ENCODE peak calls at places on chromosomes 1 and 21, in ten cellular contexts. Q is neural progenitor cell; R is tibial artery; M is CD4-positive, alpha-beta memory T cell; X is transverse colon; L is tibial nerve; S is ascending aorta; D is upper lobe of right lung; W is heart left ventricle; H is mesendoderm. B is an unnamed sample. For H3K27me3, the result is how much of the 10 kb centered on the place peaks cover.

GRCh38 chr1:22808186-22808845 is 97.7 kb downstream of the EPHB2 start:
- DNase-seq in Q (no peak), R (no peak), M (no peak), X (no peak), L (no peak), S (no peak), D (no peak), W (no peak), H (no peak), B (no peak)

GRCh38 chr1:223211323-223211985 is 68.4 kb upstream of the TLR5 start:
- DNase-seq in Q (no peak), R (no peak), M (no peak), X (no peak), L (no peak), S (no peak), D (no peak), W (no peak), H (no peak), B (no peak)

GRCh38 chr1:236608930-236609726 is 4.8 kb upstream of the HEATR1 start:
- DNase-seq in Q (peak), R (peak), M (no peak), X (peak), L (no peak), S (peak), D (no peak), W (peak), H (peak), B (peak)

GRCh38 chr1:4963251-4963650 is 308.8 kb downstream of the AJAP1 start:
- DNase-seq in Q (no peak), R (no peak), M (no peak), X (no peak), L (no peak), S (peak), D (peak), W (no peak), H (no peak), B (no peak)

GRCh38 chr1:221397606-221398005 is 344.3 kb downstream of the DUSP10 start:
- DNase-seq in Q (no peak), R (no peak), M (no peak), X (no peak), L (no peak), S (no peak), D (no peak), W (no peak), H (no peak), B (no peak)

GRCh38 chr1:16164821-16165364 is 9.0 kb upstream of the EPHA2 start:
- DNase-seq in Q (no peak), R (no peak), M (no peak), X (no peak), L (no peak), S (no peak), D (no peak), W (no peak), H (no peak), B (no peak)

GRCh38 chr1:162847839-162848453 is 13.0 kb downstream of the CCDC190 start:
- DNase-seq in Q (peak), R (peak), M (peak), X (peak), L (peak), S (peak), D (peak), W (peak), H (peak), B (peak)

GRCh38 chr1:87972818-87973217 is 644.1 kb downstream of the LMO4 start:
- DNase-seq in Q (peak), R (no peak), M (no peak), X (no peak), L (no peak), S (no peak), D (no peak), W (no peak), H (no peak), B (no peak)

GRCh38 chr1:209150114-209150513 is 433.4 kb upstream of the CAMK1G start:
- DNase-seq in Q (peak), R (no peak), M (no peak), X (no peak), L (no peak), S (no peak), D (no peak), W (no peak), H (peak), B (no peak)

GRCh38 chr1:94481473-94481933 is 60.1 kb downstream of the F3 start:
- DNase-seq in Q (peak), R (no peak), M (peak), X (peak), L (no peak), S (peak), D (peak), W (peak), H (peak), B (peak)

GRCh38 chr1:6025269-6026094 is 20.2 kb upstream of the KCNAB2 start:
- DNase-seq in Q (no peak), R (no peak), M (no peak), X (no peak), L (no peak), S (no peak), D (no peak), W (no peak), H (no peak), B (no peak)

GRCh38 chr1:244337839-244338238 is 113.9 kb downstream of the ADSS2 start:
- DNase-seq in Q (no peak), R (no peak), M (no peak), X (no peak), L (no peak), S (no peak), D (no peak), W (no peak), H (no peak), B (no peak)

GRCh38 chr1:228084797-228085196 is 2.3 kb downstream of the ARF1 start:
- DNase-seq in Q (no peak), R (no peak), M (no peak), X (no peak), L (no peak), S (no peak), D (peak), W (no peak), H (peak), B (no peak)

GRCh38 chr1:228085287-228085926 is 2.9 kb downstream of the ARF1 start:
- DNase-seq in Q (peak), R (no peak), M (no peak), X (peak), L (no peak), S (no peak), D (peak), W (no peak), H (peak), B (no peak)

GRCh38 chr1:228083871-228084278 is 1.4 kb downstream of the ARF1 start:
- DNase-seq in Q (peak), R (no peak), M (no peak), X (no peak), L (no peak), S (no peak), D (peak), W (no peak), H (no peak), B (no peak)

GRCh38 chr1:228082975-228083870 is 715 bp downstream of the ARF1 start:
- DNase-seq in Q (peak), R (peak), M (peak), X (peak), L (peak), S (no peak), D (peak), W (peak), H (peak), B (peak)

DNA sequence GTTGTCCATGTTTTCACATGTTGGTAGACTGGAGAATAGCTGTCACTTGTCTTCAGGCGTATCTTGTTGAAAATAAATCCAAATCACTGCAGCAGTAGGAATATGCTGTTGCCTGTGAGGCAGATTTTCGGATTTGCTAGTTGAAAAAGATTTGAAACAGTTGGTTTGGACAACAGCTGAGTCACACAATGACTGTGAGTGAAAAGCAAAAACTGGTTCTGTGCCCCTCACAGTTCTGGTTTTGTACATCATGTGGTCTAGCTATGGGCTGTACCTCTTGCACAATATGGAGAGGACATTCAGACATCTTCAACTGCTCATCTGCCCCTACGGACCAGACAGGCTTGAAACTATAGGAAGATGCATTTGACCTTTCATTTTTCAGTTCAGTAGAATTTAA is 1.8 kb downstream of the ARF1 start:
- DNase-seq in Q (no peak), R (no peak), M (no peak), X (no peak), L (no peak), S (no peak), D (no peak), W (no peak), H (no peak), B (no peak)
- H3K4me3 ChIP-seq in Q (peak), R (peak), M (peak), X (peak), L (peak), S (peak), D (peak), W (peak), H (no peak), B (peak)

GRCh38 chr1:154501423-154502065 is 475 bp upstream of the TDRD10 start:
- DNase-seq in Q (peak), R (peak), M (no peak), X (peak), L (peak), S (peak), D (peak), W (peak), H (peak), B (peak)
- H3K27me3 ChIP-seq in Q (half or more), R (half or more), M (under half), X (half or more), L (under half), S (under half), D (under half), W (under half), H (under half), B (under half)

DNA sequence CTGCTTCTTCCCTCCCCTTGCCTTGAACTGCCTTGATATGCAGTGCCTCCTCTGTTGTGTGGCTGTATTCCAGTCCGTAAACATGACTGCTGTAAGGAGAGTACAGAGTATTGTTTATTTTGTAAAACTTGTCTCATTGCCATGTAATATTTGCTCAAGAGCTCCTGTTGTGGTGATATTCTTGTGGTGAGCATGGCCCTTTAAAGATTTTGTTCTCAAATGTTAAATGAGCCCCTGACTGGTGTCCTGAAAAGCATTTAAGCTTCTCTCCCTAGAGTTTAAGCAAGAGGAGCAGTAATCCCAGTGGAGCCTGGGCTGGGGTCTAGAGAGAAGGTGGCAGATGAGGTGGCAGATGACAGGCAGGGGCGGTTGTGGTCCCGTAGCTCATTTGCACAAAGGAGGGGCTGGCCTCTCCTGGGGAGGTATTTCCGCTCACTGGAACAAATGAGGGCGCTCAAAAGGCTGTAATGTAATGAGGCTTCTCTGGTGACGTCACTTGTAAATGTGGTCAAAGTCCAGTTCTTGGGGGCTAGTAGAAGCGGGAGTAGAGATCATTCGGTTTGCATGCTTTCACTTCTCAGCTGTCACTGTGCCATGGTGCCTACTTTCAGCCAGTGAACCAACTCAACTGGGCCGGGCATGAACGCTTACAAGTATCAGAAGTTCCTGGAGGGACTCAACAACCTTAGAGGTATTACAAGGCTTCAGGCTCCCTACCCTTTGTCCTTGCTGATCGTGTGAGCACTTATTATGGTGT is 46.0 kb upstream of the MACF1 start:
- DNase-seq in Q (peak), R (peak), M (no peak), X (peak), L (no peak), S (peak), D (no peak), W (no peak), H (peak), B (peak)
- H3K4me3 ChIP-seq in Q (peak), R (peak), M (no peak), X (peak), L (no peak), S (no peak), D (peak), W (no peak), H (no peak), B (no peak)

DNA sequence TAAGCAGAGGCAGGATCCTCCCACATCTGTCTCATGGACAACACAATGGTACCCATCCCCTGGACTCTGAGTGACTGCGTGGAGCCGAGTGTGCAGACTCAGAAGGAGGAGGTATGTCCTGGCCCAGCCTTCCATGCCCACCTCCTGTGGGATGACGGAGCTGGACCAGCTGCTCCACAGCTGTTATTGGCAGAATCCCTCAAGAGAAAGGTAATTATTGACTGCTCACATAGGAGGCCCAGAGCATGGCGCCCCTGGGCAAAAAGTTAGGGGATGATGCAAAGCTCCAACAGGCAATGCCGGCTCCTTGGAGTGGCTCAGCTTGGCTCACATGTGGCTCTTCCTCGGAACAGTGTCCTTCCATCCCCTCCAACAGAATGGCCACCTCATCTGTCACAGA is 12.2 kb upstream of the ACTRT2 start:
- DNase-seq in Q (no peak), R (peak), M (no peak), X (no peak), L (no peak), S (peak), D (no peak), W (no peak), H (no peak), B (no peak)
- H3K27me3 ChIP-seq in Q (under half), R (under half), M (under half), X (under half), L (under half), S (under half), D (under half), W (under half), H (under half), B (under half)

DNA sequence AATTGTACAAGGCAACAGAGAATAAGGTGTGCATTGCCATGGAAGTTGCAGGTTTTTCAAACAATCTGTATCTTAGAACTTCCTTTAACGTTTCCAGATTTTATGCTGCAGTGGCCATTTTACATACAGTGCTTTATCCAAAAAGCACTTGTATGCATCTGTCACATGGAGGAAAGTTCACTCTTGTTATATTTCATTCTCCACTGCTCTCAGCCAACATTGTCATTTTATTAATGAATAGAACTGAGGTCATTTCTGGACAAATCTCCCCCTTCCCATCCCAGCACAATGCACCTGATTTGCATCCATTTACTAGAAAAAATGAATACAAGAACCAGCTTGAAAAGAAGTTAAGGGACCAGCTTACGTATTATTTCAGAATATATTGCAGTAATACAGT is 342.0 kb downstream of the USP25 start:
- DNase-seq in Q (no peak), R (no peak), M (no peak), X (no peak), L (no peak), S (no peak), D (no peak), W (no peak), H (no peak), B (no peak)
- H3K4me3 ChIP-seq in Q (no peak), R (no peak), M (no peak), X (no peak), L (no peak), S (no peak), D (no peak), W (no peak), H (no peak), B (no peak)

DNA sequence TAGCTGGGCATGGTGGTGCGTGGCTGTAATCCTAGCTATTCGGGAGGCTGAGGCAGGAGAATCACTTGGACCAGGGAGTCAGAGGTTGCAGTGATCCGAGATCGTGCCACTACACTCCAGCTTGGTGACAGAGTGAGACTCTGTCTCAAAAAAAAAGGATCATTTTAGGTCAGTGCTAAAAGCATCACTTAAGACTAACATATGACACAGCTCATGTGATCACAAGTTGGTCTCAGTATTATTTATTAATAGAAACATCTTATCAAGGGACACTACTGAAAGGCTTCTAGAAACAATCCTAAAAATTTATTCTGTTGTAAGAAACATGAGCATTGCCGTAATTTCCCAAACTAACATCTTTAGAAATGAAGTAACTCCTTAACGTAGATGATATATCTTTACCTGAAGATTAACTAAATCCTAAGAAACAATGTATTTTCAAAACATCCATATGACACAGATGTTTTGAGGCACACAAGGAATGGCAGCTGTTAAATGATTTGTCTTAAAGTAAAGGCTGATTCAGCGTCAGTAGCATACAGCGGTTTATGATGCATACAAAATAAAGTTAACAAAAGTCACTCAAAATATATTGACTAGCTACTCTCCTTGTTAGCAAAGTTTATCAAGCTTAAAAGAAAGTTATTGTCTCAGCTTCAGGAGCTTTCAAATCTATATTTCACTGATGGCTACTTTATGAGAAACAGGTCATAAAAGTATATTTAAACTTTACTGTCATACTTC is 2.6 kb downstream of the NIBAN1 start:
- DNase-seq in Q (no peak), R (no peak), M (no peak), X (no peak), L (no peak), S (no peak), D (no peak), W (no peak), H (no peak), B (no peak)
- H3K27me3 ChIP-seq in Q (half or more), R (under half), M (under half), X (under half), L (under half), S (under half), D (under half), W (under half), H (under half), B (under half)

GRCh38 chr21:45365608-45366241 is 39.2 kb upstream of the COL18A1 start:
- DNase-seq in Q (peak), R (no peak), M (no peak), X (no peak), L (no peak), S (no peak), D (no peak), W (no peak), H (peak), B (peak)
- H3K4me3 ChIP-seq in Q (no peak), R (no peak), M (no peak), X (no peak), L (no peak), S (no peak), D (no peak), W (no peak), H (no peak), B (no peak)

DNA sequence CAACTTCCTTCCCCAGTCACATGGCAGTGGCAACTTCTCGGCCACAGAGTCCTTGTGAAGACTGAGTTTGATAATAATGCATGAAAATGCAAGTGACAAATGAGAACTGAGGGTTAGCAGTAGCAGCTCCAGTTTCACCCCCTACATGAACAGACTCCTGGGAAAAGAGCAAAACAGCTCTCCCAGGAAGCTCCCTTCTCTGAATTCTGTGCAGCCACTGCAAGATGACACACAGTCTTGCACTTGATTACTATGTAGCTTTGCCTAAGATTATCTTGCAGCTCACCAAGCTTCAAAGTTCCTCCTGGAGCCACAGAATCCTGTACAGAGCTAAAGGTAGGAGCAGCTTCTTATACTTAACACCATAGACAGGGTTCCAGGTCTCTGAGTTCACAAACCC is 4.6 kb downstream of the PGBD5 start:
- DNase-seq in Q (no peak), R (no peak), M (no peak), X (no peak), L (no peak), S (no peak), D (no peak), W (no peak), H (no peak), B (no peak)
- H3K27me3 ChIP-seq in Q (under half), R (half or more), M (under half), X (half or more), L (under half), S (under half), D (under half), W (under half), H (under half), B (under half)

GRCh38 chr1:152191711-152192110 is 32.3 kb downstream of the HRNR start:
- DNase-seq in Q (no peak), R (no peak), M (no peak), X (no peak), L (no peak), S (no peak), D (no peak), W (no peak), H (no peak), B (no peak)

GRCh38 chr1:152190589-152190988 is 31.6 kb upstream of the RPTN start:
- DNase-seq in Q (no peak), R (no peak), M (no peak), X (no peak), L (no peak), S (no peak), D (no peak), W (no peak), H (no peak), B (no peak)

GRCh38 chr1:152191260-152191659 is 32.2 kb upstream of the RPTN start:
- DNase-seq in Q (no peak), R (no peak), M (no peak), X (no peak), L (no peak), S (no peak), D (no peak), W (no peak), H (no peak), B (no peak)

GRCh38 chr1:152188673-152189591 is 29.9 kb upstream of the RPTN start:
- DNase-seq in Q (peak), R (peak), M (peak), X (peak), L (peak), S (peak), D (peak), W (peak), H (peak), B (peak)

GRCh38 chr1:152189657-152190442 is 30.8 kb upstream of the RPTN start:
- DNase-seq in Q (peak), R (no peak), M (peak), X (peak), L (peak), S (peak), D (peak), W (peak), H (peak), B (peak)
- H3K4me3 ChIP-seq in Q (no peak), R (peak), M (no peak), X (no peak), L (peak), S (peak), D (peak), W (peak), H (no peak), B (no peak)